ENCODE peak calls at places on chromosomes 1 and 21, in seven cellular contexts. U, J, T, Q, F, N and Z are unnamed samples.

GRCh38 chr1:74652711-74653131 is 20.9 kb downstream of the ERICH3 start:
- DNase-seq in U (peak), J (peak), Q (peak), T (no peak), F (peak), N (peak), Z (peak)

GRCh38 chr1:152983234-152983633 is 647 bp upstream of the SPRR1A start:
- DNase-seq in T (no peak), N (no peak), J (peak), U (no peak), Q (no peak), F (no peak), Z (no peak)

GRCh38 chr1:65148548-65149390 is 766 bp downstream of the AK4 start:
- DNase-seq in T (peak), Q (no peak), F (no peak), U (no peak), J (peak), N (peak), Z (no peak)

GRCh38 chr1:79042539-79042938 is 36.0 kb upstream of the ADGRL4 start:
- DNase-seq in J (no peak), T (no peak), N (no peak), Q (no peak), F (no peak), U (no peak), Z (no peak)

GRCh38 chr1:154353460-154353904 is 28.2 kb downstream of the ATP8B2 start:
- DNase-seq in Q (no peak), T (peak), U (no peak), J (peak), F (peak), N (no peak), Z (peak)

GRCh38 chr1:168430348-168430747 is 113.4 kb downstream of the XCL2 start:
- DNase-seq in J (no peak), Q (no peak), U (no peak), N (no peak), F (no peak), T (no peak), Z (no peak)

GRCh38 chr1:43977376-43978263 is 1.4 kb upstream of the B4GALT2 start:
- DNase-seq in J (no peak), T (no peak), Q (no peak), N (no peak), F (no peak), U (no peak), Z (no peak)

GRCh38 chr1:240031009-240031408 is 60.7 kb upstream of the FMN2 start:
- DNase-seq in Q (peak), J (peak), T (no peak), F (peak), N (no peak), U (no peak), Z (peak)

GRCh38 chr1:204947338-204947737 is 76.7 kb downstream of the NFASC start:
- DNase-seq in F (no peak), J (no peak), U (no peak), N (no peak), T (no peak), Q (no peak), Z (no peak)

GRCh38 chr21:37848721-37849490 is 67.4 kb downstream of the KCNJ6 start:
- DNase-seq in F (no peak), J (no peak), N (no peak), Q (no peak), U (no peak), T (no peak), Z (no peak)

GRCh38 chr1:87115317-87115885 is 201.0 kb downstream of the HS2ST1 start:
- DNase-seq in T (no peak), F (peak), J (no peak), Q (peak), U (no peak), N (no peak), Z (no peak)

GRCh38 chr1:172323666-172324065 is 96.8 kb upstream of the C1orf105 start:
- DNase-seq in Q (no peak), F (no peak), T (no peak), J (no peak), U (no peak), N (no peak), Z (no peak)

GRCh38 chr1:31570228-31570627 is 6.1 kb upstream of the TINAGL1 start:
- DNase-seq in U (no peak), N (no peak), J (no peak), Q (no peak), T (no peak), F (no peak), Z (no peak)

GRCh38 chr1:171141336-171142051 is 43.6 kb upstream of the FMO2 start:
- DNase-seq in J (no peak), N (no peak), T (no peak), Q (peak), U (no peak), F (peak), Z (no peak)

GRCh38 chr21:39030127-39030884 is 152.9 kb downstream of the PSMG1 start:
- DNase-seq in Q (no peak), N (no peak), F (no peak), J (peak), T (no peak), U (no peak), Z (no peak)

GRCh38 chr1:64183985-64184440 is 19.4 kb upstream of the UBE2U start:
- DNase-seq in Q (no peak), N (no peak), F (peak), U (no peak), T (no peak), J (no peak), Z (peak)

GRCh38 chr1:31413405-31414005 is 492 bp downstream of the SERINC2 start:
- DNase-seq in T (peak), F (peak), U (peak), Q (no peak), J (peak), N (peak), Z (no peak)

GRCh38 chr1:76862447-76862846 is 4.8 kb upstream of the ST6GALNAC5 start:
- DNase-seq in T (no peak), Q (peak), U (no peak), J (no peak), N (no peak), F (peak), Z (peak)

GRCh38 chr1:167524651-167525050 is 6.3 kb upstream of the CD247 start:
- DNase-seq in T (no peak), Q (no peak), N (no peak), F (peak), U (no peak), J (no peak), Z (no peak)

GRCh38 chr1:8023287-8023994 is 2.7 kb downstream of the ERRFI1 start:
- DNase-seq in T (no peak), J (no peak), U (no peak), F (peak), Q (no peak), N (no peak), Z (no peak)

GRCh38 chr1:58848818-58849411 is 65.1 kb upstream of the JUN start:
- DNase-seq in Q (peak), J (peak), N (no peak), U (peak), T (peak), F (peak), Z (peak)

GRCh38 chr1:30823969-30824735 is 66.6 kb upstream of the LAPTM5 start:
- DNase-seq in U (peak), F (peak), Q (peak), T (peak), J (peak), N (peak), Z (peak)

GRCh38 chr1:207887542-207887941 is 23.4 kb downstream of the CD34 start:
- DNase-seq in N (no peak), J (no peak), Q (no peak), T (no peak), U (no peak), F (no peak), Z (no peak)

GRCh38 chr1:207886227-207886626 is 24.7 kb downstream of the CD34 start:
- DNase-seq in Q (no peak), F (no peak), N (no peak), U (no peak), T (no peak), J (no peak), Z (no peak)

GRCh38 chr1:207891148-207891547 is 19.8 kb downstream of the CD34 start:
- DNase-seq in J (no peak), U (no peak), N (no peak), T (no peak), F (no peak), Q (no peak), Z (no peak)

GRCh38 chr1:207890136-207890738 is 20.7 kb downstream of the CD34 start:
- DNase-seq in F (peak), Q (peak), N (no peak), T (no peak), U (no peak), J (peak), Z (peak)

DNA sequence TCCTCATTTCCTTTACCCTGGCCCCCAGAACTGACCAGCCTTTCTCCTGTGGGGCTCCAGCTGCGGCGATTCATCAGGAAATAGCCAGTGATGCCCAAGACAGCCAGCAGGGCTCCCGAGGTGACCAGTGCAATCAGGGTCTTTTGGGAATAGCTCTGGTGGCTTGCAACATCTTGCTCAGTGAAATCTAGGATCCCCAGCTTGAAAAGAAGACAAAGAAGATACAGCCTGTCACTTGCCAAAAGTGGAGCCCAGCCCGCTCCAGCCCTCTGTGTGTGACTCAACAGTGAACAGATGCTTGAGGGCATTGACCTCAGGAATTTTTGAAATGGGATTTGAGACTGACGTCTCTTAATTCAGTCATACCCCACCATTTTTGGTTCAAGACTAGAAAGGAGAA is 22.3 kb downstream of the CD34 start:
- DNase-seq in U (no peak), J (no peak), T (no peak), F (no peak), N (no peak), Q (no peak), Z (no peak)
- TF ChIP-seq CTCF in U (no peak), J (no peak), T (peak), F (peak), N (no peak), Q (no peak), Z (no peak)

GRCh38 chr1:183778006-183778405 is 26.9 kb upstream of the RGL1 start:
- DNase-seq in N (no peak), T (no peak), U (no peak), Q (peak), J (no peak), F (no peak), Z (no peak)

GRCh38 chr1:183778568-183779433 is 26.1 kb upstream of the RGL1 start:
- DNase-seq in N (no peak), U (no peak), J (no peak), T (no peak), Q (no peak), F (no peak), Z (no peak)

GRCh38 chr1:183774938-183775337 is 30.0 kb upstream of the RGL1 start:
- DNase-seq in F (no peak), J (no peak), U (no peak), Q (no peak), T (no peak), N (no peak), Z (no peak)

GRCh38 chr1:183777359-183777758 is 27.6 kb upstream of the RGL1 start:
- DNase-seq in F (peak), T (no peak), J (no peak), N (no peak), Q (no peak), U (no peak), Z (no peak)

GRCh38 chr1:183776731-183777130 is 28.2 kb upstream of the RGL1 start:
- DNase-seq in T (no peak), Q (peak), N (no peak), U (no peak), F (peak), J (no peak), Z (no peak)
- TF ChIP-seq CTCF in T (no peak), Q (no peak), N (no peak), U (no peak), F (no peak), J (no peak), Z (no peak)

GRCh38 chr1:222048030-222048632 is 306.2 kb upstream of the DUSP10 start:
- DNase-seq in T (no peak), N (no peak), U (no peak), F (peak), J (no peak), Q (peak), Z (no peak)

GRCh38 chr1:222046684-222047083 is 304.8 kb upstream of the DUSP10 start:
- DNase-seq in F (no peak), J (no peak), U (no peak), N (no peak), T (no peak), Q (no peak), Z (no peak)

GRCh38 chr1:222045816-222046215 is 303.9 kb upstream of the DUSP10 start:
- DNase-seq in N (no peak), U (no peak), Q (no peak), F (no peak), J (no peak), T (no peak), Z (no peak)

GRCh38 chr1:222047370-222047769 is 305.5 kb upstream of the DUSP10 start:
- DNase-seq in N (no peak), J (no peak), Q (no peak), T (no peak), F (no peak), U (no peak), Z (no peak)

DNA sequence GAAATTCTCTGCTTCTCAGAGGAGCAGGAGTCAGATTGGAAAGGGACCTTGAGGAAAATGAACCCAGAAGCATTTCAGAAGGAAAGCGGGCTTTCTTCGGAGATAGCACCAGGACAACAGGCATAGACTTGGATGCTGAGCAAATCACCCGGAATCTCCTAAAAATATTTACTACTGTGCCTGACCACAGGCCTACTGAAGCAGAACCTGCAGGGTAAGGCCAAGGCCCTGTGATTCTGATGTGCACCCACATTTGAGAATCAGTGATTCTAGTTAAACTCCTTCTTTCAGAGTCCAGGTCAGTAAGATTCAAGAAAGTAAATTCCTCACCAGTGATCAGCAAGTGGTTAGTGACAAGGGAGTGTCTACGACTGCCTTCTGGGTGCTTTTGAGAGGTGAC is 307.3 kb upstream of the DUSP10 start:
- DNase-seq in F (no peak), Q (no peak), J (no peak), U (no peak), N (no peak), T (no peak), Z (no peak)
- TF ChIP-seq CTCF in F (no peak), Q (no peak), J (no peak), U (no peak), N (no peak), T (no peak), Z (no peak)

GRCh38 chr1:2520806-2521205 is 5.6 kb downstream of the PANK4 start:
- DNase-seq in Q (no peak), F (no peak), J (no peak), N (no peak), U (no peak), T (no peak), Z (no peak)

GRCh38 chr1:2522230-2522629 is 4.2 kb downstream of the PANK4 start:
- DNase-seq in F (no peak), J (no peak), T (no peak), U (no peak), Q (no peak), N (no peak), Z (no peak)

GRCh38 chr1:2525524-2525895 is 886 bp downstream of the PANK4 start:
- DNase-seq in N (no peak), U (no peak), J (no peak), Q (no peak), F (no peak), T (no peak), Z (no peak)

GRCh38 chr1:2523891-2524609 is 2.3 kb downstream of the PANK4 start:
- DNase-seq in F (no peak), N (no peak), T (no peak), J (no peak), Q (no peak), U (no peak), Z (no peak)

DNA sequence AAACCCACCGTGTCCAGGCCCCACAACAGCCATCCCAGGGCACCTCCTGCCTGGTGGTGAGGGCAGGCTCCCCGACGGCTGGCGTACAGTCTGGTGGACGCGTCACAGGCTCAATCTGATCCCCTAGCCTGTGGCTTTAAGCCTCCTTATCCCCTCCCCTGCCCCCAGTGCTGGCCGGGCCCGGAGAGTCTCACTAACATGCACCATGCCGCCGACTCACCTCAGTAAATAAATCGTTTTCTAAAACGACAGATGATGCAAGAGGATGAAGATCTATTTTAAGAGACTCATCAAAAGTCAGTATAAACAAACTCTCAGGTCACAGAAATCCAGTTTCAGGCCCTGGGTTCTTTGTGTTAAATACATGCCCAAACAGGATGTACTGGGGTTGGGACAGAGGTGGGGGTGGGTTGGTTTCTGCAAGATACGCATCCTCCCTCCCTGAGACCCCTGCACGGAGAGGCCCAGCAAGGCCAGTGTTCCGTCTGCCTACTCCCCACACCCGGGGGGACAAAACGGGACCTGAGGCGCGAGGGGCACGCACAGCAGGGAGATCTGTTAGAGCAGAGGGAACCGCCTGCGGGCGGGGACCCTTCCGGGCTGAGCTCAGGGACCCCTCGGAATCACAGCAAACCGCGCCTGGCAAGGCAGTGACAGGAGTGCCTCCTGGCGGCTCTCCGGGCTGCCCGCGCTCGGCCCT is 3.1 kb downstream of the PANK4 start:
- DNase-seq in J (no peak), Q (no peak), T (no peak), N (no peak), F (peak), U (no peak), Z (no peak)
- TF ChIP-seq CTCF in J (no peak), Q (no peak), T (peak), N (no peak), F (peak), U (no peak), Z (no peak)

DNA sequence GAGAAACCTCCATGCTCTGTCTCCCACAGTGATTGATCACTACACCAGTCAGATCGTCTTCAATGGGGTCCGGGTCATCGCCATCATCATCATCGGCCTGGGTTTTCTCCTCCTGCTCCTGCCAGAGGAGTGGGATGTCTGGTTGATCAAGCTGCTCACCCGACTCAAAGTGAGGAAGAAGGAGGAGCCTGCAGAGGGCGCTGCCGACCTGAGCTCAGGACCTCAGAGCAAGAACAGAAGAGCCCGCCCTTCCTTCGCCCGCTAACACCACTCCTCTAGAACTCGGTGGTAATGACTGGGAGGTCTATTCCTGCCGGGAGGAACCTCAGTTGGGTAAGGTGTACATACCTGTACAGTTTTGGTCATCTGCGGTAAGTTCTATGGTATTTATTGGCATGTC is 50.3 kb upstream of the COA6 start:
- DNase-seq in N (no peak), U (no peak), T (peak), J (peak), F (peak), Q (no peak), Z (no peak)
- TF ChIP-seq CTCF in N (no peak), U (no peak), T (peak), J (no peak), F (peak), Q (no peak), Z (peak)

GRCh38 chr1:220689696-220690095 is 467 bp upstream of the C1orf115 start:
- DNase-seq in F (no peak), N (no peak), U (no peak), T (no peak), J (no peak), Q (no peak), Z (no peak)

GRCh38 chr1:220687809-220688208 is 2.4 kb upstream of the C1orf115 start:
- DNase-seq in N (no peak), F (no peak), U (no peak), T (no peak), J (no peak), Q (no peak), Z (no peak)

GRCh38 chr1:220691039-220691684 is 999 bp downstream of the C1orf115 start:
- DNase-seq in Q (no peak), U (no peak), J (no peak), N (no peak), T (peak), F (no peak), Z (no peak)

GRCh38 chr1:220692436-220693228 is 2.5 kb downstream of the C1orf115 start:
- DNase-seq in F (peak), N (no peak), Q (no peak), U (no peak), J (no peak), T (no peak), Z (no peak)

GRCh38 chr1:220690140-220691038 is at the start of gene C1orf115:
- DNase-seq in Q (no peak), N (peak), T (peak), U (peak), J (peak), F (peak), Z (peak)
- TF ChIP-seq CTCF in Q (peak), N (peak), T (peak), U (peak), J (peak), F (peak), Z (peak)

DNA sequence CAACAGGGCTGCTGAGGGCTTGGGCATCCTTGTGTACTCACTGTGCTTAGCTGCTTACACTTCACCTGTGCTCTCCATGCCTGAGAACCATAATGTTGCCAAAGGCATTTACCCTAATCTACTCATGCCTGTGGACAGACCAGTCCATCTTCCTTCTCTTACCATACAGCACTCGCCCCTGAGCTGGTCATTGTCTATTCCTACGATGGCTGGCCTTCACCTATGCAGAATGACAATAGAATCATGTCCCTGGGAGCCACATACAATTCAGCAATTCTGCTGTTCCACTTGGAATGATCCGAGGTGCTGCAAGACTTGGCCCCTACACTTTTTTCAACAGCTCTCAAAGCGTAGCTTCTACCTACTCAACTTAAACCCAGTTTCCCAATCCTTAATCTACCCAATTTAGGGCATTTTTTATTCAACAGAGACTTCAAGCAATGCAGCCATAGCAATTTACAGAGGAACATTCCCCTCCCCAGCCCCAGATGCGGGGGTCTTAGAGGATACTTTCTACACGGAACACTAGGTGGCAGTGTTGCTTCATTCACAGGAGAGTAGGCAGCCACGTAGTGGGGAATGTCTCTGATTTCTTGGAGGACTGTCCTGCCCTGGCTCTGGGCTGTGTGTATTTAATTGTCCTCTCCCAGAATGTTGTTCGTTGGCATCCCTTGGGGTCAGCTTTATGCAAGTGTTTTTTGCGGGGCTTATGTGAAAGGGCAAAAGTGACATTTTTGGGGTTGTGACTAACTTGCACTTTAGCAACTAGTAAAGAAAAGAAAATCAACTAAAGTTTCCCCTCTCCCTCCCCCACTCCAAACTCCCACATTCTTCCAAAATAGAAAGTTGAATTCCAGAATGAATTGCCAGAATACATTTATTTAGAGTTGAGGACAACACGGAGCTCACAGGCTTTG is 96.8 kb downstream of the PAPPA2 start:
- DNase-seq in U (no peak), Q (peak), J (peak), F (peak), N (no peak), T (peak), Z (no peak)
- TF ChIP-seq CTCF in U (peak), Q (peak), J (peak), F (peak), N (no peak), T (peak), Z (peak)